ENCODE peak calls at places on chromosome 7, in seven cellular contexts. I is PC-3; N is body of pancreas; D is stimulated activated CD8-positive, alpha-beta memory T cell treated with anti-CD3 and anti-CD28 coated beads, Interleukin-2, amount 100 ng/mL, for 48 hours; H is stimulated activated CD4-positive, alpha-beta T cell treated with anti-CD3 and anti-CD28 coated beads, Interleukin-2, amount 100 ng/mL, for 48 hours; T is HCT116; C is fibroblast of lung. L is an unnamed sample.

GRCh38 chr7:78395298-78396120 is 596.9 kb downstream of the PHTF2 start:
- DNase-seq in I (no peak), N (no peak), D (no peak), H (no peak), T (no peak), C (peak; percentile 25), L (peak; percentile 10)

GRCh38 chr7:1915326-1915725 is 245.2 kb downstream of the ELFN1 start:
- DNase-seq in I (no peak), N (no peak), D (no peak), H (no peak), T (no peak), C (no peak), L (no peak)

GRCh38 chr7:7125993-7126392 is 56.4 kb upstream of the C1GALT1 start:
- DNase-seq in I (no peak), N (no peak), D (no peak), H (no peak), T (no peak), C (no peak), L (no peak)

GRCh38 chr7:151245360-151246160 is 2.9 kb downstream of the SMARCD3 start:
- DNase-seq in I (peak; percentile 30), N (peak; percentile 45), D (peak; percentile 65), H (peak; percentile 67), T (no peak), C (no peak), L (no peak)

GRCh38 chr7:130831817-130832481 is 97.9 kb upstream of the KLF14 start:
- DNase-seq in I (peak; percentile 56), N (no peak), D (no peak), H (no peak), T (peak; percentile 41), C (peak; percentile 48), L (no peak)

GRCh38 chr7:23277359-23277989 is 21.7 kb upstream of the MALSU1 start:
- DNase-seq in I (peak; percentile 76), N (peak; percentile 39), D (no peak), H (peak; percentile 27), T (peak; percentile 62), C (peak; percentile 52), L (peak; percentile 43)

GRCh38 chr7:151607464-151607867 is 87.8 kb upstream of the RHEB start:
- DNase-seq in I (peak; percentile 63), N (no peak), D (no peak), H (no peak), T (peak; percentile 37), C (peak; percentile 68), L (peak; percentile 51)

GRCh38 chr7:34333925-34334324 is 324.1 kb upstream of the NPSR1 start:
- DNase-seq in I (no peak), N (no peak), D (no peak), H (no peak), T (no peak), C (no peak), L (no peak)

GRCh38 chr7:8109196-8110022 is 140.8 kb downstream of the GLCCI1 start:
- DNase-seq in I (peak; percentile 60), N (no peak), D (no peak), H (no peak), T (no peak), C (peak; percentile 80), L (peak; percentile 70)

GRCh38 chr7:114889646-114890285 is 32.1 kb upstream of the MDFIC start:
- DNase-seq in I (peak; percentile 87), N (no peak), D (no peak), H (no peak), T (peak; percentile 97), C (peak; percentile 99), L (peak; percentile 99)

GRCh38 chr7:111089822-111090426 is 1.0 kb upstream of the LRRN3 start:
- DNase-seq in I (peak; percentile 65), N (no peak), D (no peak), H (no peak), T (peak; percentile 34), C (peak; percentile 44), L (no peak)

GRCh38 chr7:100875356-100875751 is 451 bp downstream of the SRRT start:
- DNase-seq in I (peak; percentile 20), N (peak; percentile 47), D (no peak), H (no peak), T (no peak), C (no peak), L (no peak)

GRCh38 chr7:143300959-143301617 is 12.9 kb downstream of the CASP2 start:
- DNase-seq in I (peak; percentile 88), N (no peak), D (no peak), H (no peak), T (no peak), C (peak; percentile 65), L (peak; percentile 49)

GRCh38 chr7:128003179-128003578 is 28.1 kb downstream of the LRRC4 start:
- DNase-seq in I (no peak), N (no peak), D (no peak), H (no peak), T (no peak), C (no peak), L (no peak)

L was measured in astrocyte.